ENCODE peak calls at places on chromosomes 6 and 20, in five cellular contexts. One of them, this sample, is unnamed.

GRCh38 chr20:37223053-37223452 is 38.6 kb downstream of the GHRH start:
- DNase-seq in sigmoid colon: no peak
- DNase-seq in ovary: no peak
- DNase-seq in neural progenitor cell: no peak
- DNase-seq in uterus: no peak
- DNase-seq in this sample: no peak

GRCh38 chr20:44089987-44090674 is 96.9 kb downstream of the JPH2 start:
- DNase-seq in sigmoid colon: peak; percentile 35
- DNase-seq in ovary: no peak
- DNase-seq in neural progenitor cell: no peak
- DNase-seq in uterus: no peak
- DNase-seq in this sample: no peak

GRCh38 chr6:159829515-159829914 is 29.4 kb downstream of the PNLDC1 start:
- DNase-seq in sigmoid colon: no peak
- DNase-seq in ovary: no peak
- DNase-seq in neural progenitor cell: no peak
- DNase-seq in uterus: no peak
- DNase-seq in this sample: no peak

GRCh38 chr6:292506-293184 is 358 bp downstream of the DUSP22 start:
- DNase-seq in sigmoid colon: peak; percentile 86
- DNase-seq in ovary: peak; percentile 72
- DNase-seq in neural progenitor cell: peak; percentile 72
- DNase-seq in uterus: peak; percentile 55
- DNase-seq in this sample: peak; percentile 94

GRCh38 chr20:43507150-43508080 is at the start of gene L3MBTL1:
- DNase-seq in sigmoid colon: no peak
- DNase-seq in ovary: peak; percentile 44
- DNase-seq in neural progenitor cell: peak; percentile 88
- DNase-seq in uterus: no peak
- DNase-seq in this sample: peak; percentile 81

GRCh38 chr6:53458097-53458866 is 86.6 kb downstream of the GCLC start:
- DNase-seq in sigmoid colon: no peak
- DNase-seq in ovary: no peak
- DNase-seq in neural progenitor cell: no peak
- DNase-seq in uterus: no peak
- DNase-seq in this sample: no peak

GRCh38 chr6:10847684-10848083 is 9.3 kb upstream of the MAK start:
- DNase-seq in sigmoid colon: no peak
- DNase-seq in ovary: no peak
- DNase-seq in neural progenitor cell: no peak
- DNase-seq in uterus: no peak
- DNase-seq in this sample: no peak

GRCh38 chr20:46709459-46710148 is at the start of gene SLC2A10:
- DNase-seq in sigmoid colon: peak; percentile 85
- DNase-seq in ovary: peak; percentile 74
- DNase-seq in neural progenitor cell: peak; percentile 77
- DNase-seq in uterus: peak; percentile 71
- DNase-seq in this sample: peak; percentile 89

GRCh38 chr20:8527998-8528397 is 395.9 kb downstream of the PLCB1 start:
- DNase-seq in sigmoid colon: no peak
- DNase-seq in ovary: no peak
- DNase-seq in neural progenitor cell: no peak
- DNase-seq in uterus: no peak
- DNase-seq in this sample: no peak

GRCh38 chr20:61520761-61521460 is 268.9 kb downstream of the CDH4 start:
- DNase-seq in sigmoid colon: no peak
- DNase-seq in ovary: no peak
- DNase-seq in neural progenitor cell: no peak
- DNase-seq in uterus: no peak
- DNase-seq in this sample: no peak

GRCh38 chr6:137076277-137077068 is 31.7 kb upstream of the IL20RA start:
- DNase-seq in sigmoid colon: peak; percentile 74
- DNase-seq in ovary: peak; percentile 53
- DNase-seq in neural progenitor cell: peak; percentile 78
- DNase-seq in uterus: peak; percentile 30
- DNase-seq in this sample: peak; percentile 71

GRCh38 chr6:20202070-20202658 is 10.1 kb downstream of the MBOAT1 start:
- DNase-seq in sigmoid colon: no peak
- DNase-seq in ovary: no peak
- DNase-seq in neural progenitor cell: no peak
- DNase-seq in uterus: no peak
- DNase-seq in this sample: no peak

GRCh38 chr6:12733876-12734275 is 17.3 kb downstream of the PHACTR1 start:
- DNase-seq in sigmoid colon: no peak
- DNase-seq in ovary: no peak
- DNase-seq in neural progenitor cell: no peak
- DNase-seq in uterus: no peak
- DNase-seq in this sample: no peak

GRCh38 chr6:51934098-51934497 is 153.3 kb downstream of the PKHD1 start:
- DNase-seq in sigmoid colon: no peak
- DNase-seq in ovary: no peak
- DNase-seq in neural progenitor cell: peak; percentile 45
- DNase-seq in uterus: no peak
- DNase-seq in this sample: peak; percentile 49

GRCh38 chr6:30206799-30207618 is 6.2 kb downstream of the TRIM26 start:
- DNase-seq in sigmoid colon: peak; percentile 65
- DNase-seq in ovary: no peak
- DNase-seq in neural progenitor cell: peak; percentile 58
- DNase-seq in uterus: no peak
- DNase-seq in this sample: peak; percentile 70

GRCh38 chr6:134446901-134447300 is 129.0 kb upstream of the SGK1 start:
- DNase-seq in sigmoid colon: no peak
- DNase-seq in ovary: no peak
- DNase-seq in neural progenitor cell: no peak
- DNase-seq in uterus: no peak
- DNase-seq in this sample: no peak

GRCh38 chr6:134449004-134449403 is 131.1 kb upstream of the SGK1 start:
- DNase-seq in sigmoid colon: no peak
- DNase-seq in ovary: no peak
- DNase-seq in neural progenitor cell: no peak
- DNase-seq in uterus: no peak
- DNase-seq in this sample: no peak

GRCh38 chr6:134447883-134448387 is 130.0 kb upstream of the SGK1 start:
- DNase-seq in sigmoid colon: no peak
- DNase-seq in ovary: no peak
- DNase-seq in neural progenitor cell: no peak
- DNase-seq in uterus: no peak
- DNase-seq in this sample: no peak

GRCh38 chr6:134447423-134447822 is 129.5 kb upstream of the SGK1 start:
- DNase-seq in sigmoid colon: no peak
- DNase-seq in ovary: no peak
- DNase-seq in neural progenitor cell: no peak
- DNase-seq in uterus: no peak
- DNase-seq in this sample: no peak

DNA sequence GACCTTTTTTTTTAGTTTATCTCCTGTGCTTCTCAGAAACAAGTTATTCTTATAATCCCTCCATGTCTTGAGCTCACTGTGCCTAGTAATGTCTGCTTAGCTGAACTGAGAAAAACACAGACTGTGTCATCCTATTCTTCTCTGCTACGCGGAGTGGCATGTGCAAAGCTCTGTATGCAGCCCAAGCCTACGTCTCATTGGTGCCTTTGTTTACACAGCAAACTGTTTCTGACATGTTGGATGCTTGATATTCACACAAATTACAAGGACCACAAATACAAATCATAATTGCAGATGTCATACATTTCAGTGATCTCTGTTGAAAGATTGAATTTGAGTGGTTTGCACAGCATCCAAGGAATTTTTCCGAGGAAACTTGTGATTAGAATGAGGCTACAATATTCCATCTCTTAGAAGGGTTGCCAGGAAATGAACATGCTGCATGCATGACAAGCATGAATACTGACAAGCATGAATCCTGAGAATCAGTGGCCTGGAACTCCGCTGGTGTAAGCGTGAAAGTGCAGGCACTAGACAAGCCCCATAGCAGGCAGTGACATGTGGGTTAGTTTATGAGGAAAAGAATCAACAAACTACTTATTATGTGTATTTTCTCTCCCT is 128.4 kb upstream of the SGK1 start:
- DNase-seq in sigmoid colon: no peak
- DNase-seq in ovary: no peak
- DNase-seq in neural progenitor cell: no peak
- DNase-seq in uterus: no peak
- DNase-seq in this sample: no peak
- TF ChIP-seq CTCF in sigmoid colon: no peak
- TF ChIP-seq CTCF in ovary: no peak
- TF ChIP-seq CTCF in neural progenitor cell: no peak
- TF ChIP-seq CTCF in uterus: no peak
- TF ChIP-seq CTCF in this sample: no peak

GRCh38 chr6:36443498-36443844 is 671 bp downstream of the KCTD20 start:
- DNase-seq in sigmoid colon: no peak
- DNase-seq in ovary: no peak
- DNase-seq in neural progenitor cell: no peak
- DNase-seq in uterus: no peak
- DNase-seq in this sample: no peak
- H3K27ac ChIP-seq in sigmoid colon: peak overlapping the region; percentile 97
- H3K27ac ChIP-seq in ovary: peak overlapping the region; percentile 95
- H3K27ac ChIP-seq in neural progenitor cell: peak overlapping the region; percentile 76
- H3K27ac ChIP-seq in uterus: peak overlapping the region; percentile 99
- H3K27ac ChIP-seq in this sample: peak overlapping the region; percentile 97

GRCh38 chr6:44073612-44074382 is 53.5 kb downstream of the MRPL14 start:
- DNase-seq in sigmoid colon: peak; percentile 75
- DNase-seq in ovary: no peak
- DNase-seq in neural progenitor cell: no peak
- DNase-seq in uterus: no peak
- DNase-seq in this sample: no peak
- H3K4me1 ChIP-seq in sigmoid colon: peaks cover 33% of the 10 kb centered on the region
- H3K4me1 ChIP-seq in ovary: peaks cover 11% of the 10 kb centered on the region
- H3K4me1 ChIP-seq in neural progenitor cell: peaks cover 43% of the 10 kb centered on the region
- H3K4me1 ChIP-seq in uterus: peaks cover 14% of the 10 kb centered on the region
- H3K4me1 ChIP-seq in this sample: peaks cover 18% of the 10 kb centered on the region

GRCh38 chr20:63497138-63497945 is 1.5 kb downstream of the EEF1A2 start:
- DNase-seq in sigmoid colon: peak; percentile 64
- DNase-seq in ovary: no peak
- DNase-seq in neural progenitor cell: no peak
- DNase-seq in uterus: no peak
- DNase-seq in this sample: peak; percentile 73

GRCh38 chr20:63495167-63495720 is 3.6 kb downstream of the EEF1A2 start:
- DNase-seq in sigmoid colon: no peak
- DNase-seq in ovary: no peak
- DNase-seq in neural progenitor cell: no peak
- DNase-seq in uterus: no peak
- DNase-seq in this sample: peak; percentile 51

GRCh38 chr20:63497946-63498935 is 642 bp downstream of the EEF1A2 start:
- DNase-seq in sigmoid colon: peak; percentile 66
- DNase-seq in ovary: no peak
- DNase-seq in neural progenitor cell: no peak
- DNase-seq in uterus: no peak
- DNase-seq in this sample: peak; percentile 87

GRCh38 chr20:63495771-63496403 is 3.0 kb downstream of the EEF1A2 start:
- DNase-seq in sigmoid colon: peak; percentile 81
- DNase-seq in ovary: peak; percentile 70
- DNase-seq in neural progenitor cell: peak; percentile 88
- DNase-seq in uterus: peak; percentile 58
- DNase-seq in this sample: peak; percentile 87

GRCh38 chr20:63496404-63497120 is 2.3 kb downstream of the EEF1A2 start:
- DNase-seq in sigmoid colon: peak; percentile 65
- DNase-seq in ovary: no peak
- DNase-seq in neural progenitor cell: no peak
- DNase-seq in uterus: no peak
- DNase-seq in this sample: peak; percentile 63
- TF ChIP-seq CTCF in sigmoid colon: no peak
- TF ChIP-seq CTCF in ovary: no peak
- TF ChIP-seq CTCF in neural progenitor cell: no peak
- TF ChIP-seq CTCF in uterus: no peak
- TF ChIP-seq CTCF in this sample: no peak